ENCODE peak calls at places on chromosomes 12 and 14, in five cellular contexts. I is transverse colon; C is type B pancreatic cell; V is stimulated activated CD4-positive, alpha-beta T cell treated with anti-CD3 and anti-CD28 coated beads, Interleukin-1b, Interleukin-23, amount 100 ng/mL, for 1 hour; L is AG09309. J is an unnamed sample.
A peak's percentile ranks its signal among the peaks of the same experiment; 100 is the strongest.

GRCh38 chr12:116708826-116709756 is 28.8 kb downstream of the SPRING1 start:
- DNase-seq in I (peak; percentile 51), C (no peak), V (peak; percentile 18), L (peak; percentile 20), J (peak; percentile 97)

GRCh38 chr12:94534278-94534677 is 74.6 kb upstream of the CEP83 start:
- DNase-seq in I (no peak), C (no peak), V (no peak), L (no peak), J (no peak)

GRCh38 chr14:23372509-23372908 is at the start of gene IL25:
- DNase-seq in I (no peak), C (no peak), V (no peak), L (no peak), J (no peak)

GRCh38 chr12:123973552-123974341 is 732 bp downstream of the ZNF664 start:
- DNase-seq in I (peak; percentile 55), C (no peak), V (no peak), L (no peak), J (peak; percentile 28)

GRCh38 chr12:56206373-56207166 is 15.2 kb downstream of the RNF41 start:
- DNase-seq in I (peak; percentile 65), C (no peak), V (no peak), L (no peak), J (peak; percentile 42)

GRCh38 chr12:80553316-80553715 is 109.3 kb downstream of the PTPRQ start:
- DNase-seq in I (no peak), C (no peak), V (no peak), L (peak; percentile 66), J (no peak)

GRCh38 chr12:56935752-56936151 is 1.5 kb upstream of the SDR9C7 start:
- DNase-seq in I (no peak), C (no peak), V (no peak), L (no peak), J (no peak)

GRCh38 chr12:100900808-100901207 is 106.2 kb downstream of the ANO4 start:
- DNase-seq in I (no peak), C (no peak), V (no peak), L (no peak), J (no peak)

GRCh38 chr12:52606581-52607241 is 5.4 kb upstream of the KRT72 start:
- DNase-seq in I (no peak), C (no peak), V (no peak), L (no peak), J (no peak)

GRCh38 chr14:61196792-61197191 is 84.3 kb downstream of the TMEM30B start:
- DNase-seq in I (no peak), C (no peak), V (no peak), L (no peak), J (no peak)

GRCh38 chr12:54357802-54358619 is 6.3 kb downstream of the GPR84 start:
- DNase-seq in I (peak; percentile 32), C (no peak), V (no peak), L (no peak), J (peak; percentile 52)

J was measured in pons.